ENCODE peak calls at places on chromosomes 1 and 21, in nine cellular contexts. T is HT-29; L is stimulated activated CD4-positive, alpha-beta T cell treated with anti-CD3 and anti-CD28 coated beads, Interleukin-12 subunit alpha, Interleukin-12 subunit beta, amount 100 ng/mL, for 4 hours; K is CD8-positive, alpha-beta T cell; Z is gastrocnemius medialis; X is stimulated activated CD8-positive, alpha-beta memory T cell treated with anti-CD3 and anti-CD28 coated beads, Interleukin-2, amount 100 ng/mL, for 48 hours; A is T-helper 2 cell; N is heart right ventricle; J is ELF-1. R is an unnamed sample.

GRCh38 chr1:203177471-203178039 is 1.9 kb upstream of the MYBPH start:
- DNase-seq in K (no peak), J (peak), X (no peak), A (no peak), Z (peak), L (no peak), T (no peak), N (no peak), R (no peak)

GRCh38 chr1:213186168-213186567 is 135.1 kb downstream of the RPS6KC1 start:
- DNase-seq in T (no peak), X (no peak), N (no peak), L (no peak), J (no peak), A (no peak), K (no peak), Z (no peak), R (no peak)

GRCh38 chr1:37691497-37692077 is 729 bp upstream of the CDCA8 start:
- DNase-seq in T (peak), N (peak), J (peak), X (no peak), Z (peak), A (no peak), L (no peak), K (no peak), R (peak)

GRCh38 chr1:87279966-87280535 is 48.6 kb upstream of the LMO4 start:
- DNase-seq in J (no peak), K (no peak), N (no peak), L (no peak), T (peak), Z (no peak), A (no peak), X (no peak), R (no peak)

GRCh38 chr1:40977721-40978120 is 1.8 kb upstream of the CTPS1 start:
- DNase-seq in N (no peak), A (no peak), J (peak), T (no peak), X (no peak), Z (no peak), L (no peak), K (no peak), R (no peak)

GRCh38 chr1:21734526-21734925 is 48.4 kb downstream of the USP48 start:
- DNase-seq in T (no peak), N (no peak), X (no peak), J (no peak), K (no peak), Z (no peak), L (no peak), A (no peak), R (no peak)

GRCh38 chr1:160639652-160640051 is 7.2 kb downstream of the SLAMF1 start:
- DNase-seq in K (no peak), J (no peak), A (no peak), N (no peak), L (no peak), T (peak), X (no peak), Z (no peak), R (no peak)

GRCh38 chr1:155183775-155184221 is 10.1 kb downstream of the TRIM46 start:
- DNase-seq in N (no peak), A (no peak), X (no peak), Z (no peak), T (no peak), L (no peak), K (no peak), J (no peak), R (no peak)

GRCh38 chr1:18119978-18120377 is 12.4 kb downstream of the IGSF21 start:
- DNase-seq in T (no peak), A (no peak), N (no peak), J (no peak), K (no peak), Z (no peak), L (no peak), X (no peak), R (no peak)

GRCh38 chr1:198075296-198075695 is 81.5 kb upstream of the NEK7 start:
- DNase-seq in T (no peak), L (no peak), X (no peak), A (no peak), N (no peak), J (no peak), K (no peak), Z (no peak), R (no peak)

GRCh38 chr1:60832372-60832771 is 250.0 kb upstream of the NFIA start:
- DNase-seq in J (no peak), L (no peak), Z (no peak), X (no peak), A (no peak), N (no peak), K (no peak), T (no peak), R (no peak)

GRCh38 chr1:175154595-175155472 is 37.7 kb downstream of the KIAA0040 start:
- DNase-seq in N (peak), X (peak), J (peak), T (peak), A (peak), L (peak), Z (peak), K (peak), R (peak)

GRCh38 chr1:235270625-235271024 is 57.4 kb downstream of the ARID4B start:
- DNase-seq in Z (no peak), J (no peak), N (no peak), A (no peak), L (no peak), X (no peak), T (no peak), K (no peak), R (no peak)

GRCh38 chr1:231855395-231855794 is 228.8 kb downstream of the DISC1 start:
- DNase-seq in T (no peak), A (no peak), J (no peak), N (no peak), X (no peak), L (no peak), Z (no peak), K (no peak), R (no peak)

GRCh38 chr1:98898901-98899300 is 105.8 kb downstream of the PLPPR5 start:
- DNase-seq in K (no peak), N (no peak), J (peak), L (no peak), Z (no peak), A (no peak), T (no peak), X (no peak), R (no peak)

GRCh38 chr1:31788825-31789256 is 24.7 kb upstream of the ADGRB2 start:
- DNase-seq in X (no peak), A (no peak), L (no peak), N (peak), T (peak), Z (no peak), J (no peak), K (no peak), R (no peak)

GRCh38 chr1:147625274-147625986 is 44.9 kb downstream of the ACP6 start:
- DNase-seq in A (no peak), L (no peak), N (no peak), X (no peak), T (no peak), K (no peak), Z (no peak), J (no peak), R (no peak)

GRCh38 chr1:243926803-243927245 is 76.8 kb upstream of the AKT3 start:
- DNase-seq in N (no peak), K (no peak), L (no peak), J (peak), Z (no peak), X (no peak), A (no peak), T (no peak), R (no peak)

GRCh38 chr1:202173993-202174392 is 13.6 kb upstream of the PTPN7 start:
- DNase-seq in L (no peak), N (no peak), X (no peak), A (no peak), J (no peak), Z (no peak), T (peak), K (no peak), R (no peak)

GRCh38 chr1:167501513-167502191 is 16.7 kb downstream of the CD247 start:
- DNase-seq in L (no peak), T (no peak), J (no peak), X (no peak), Z (no peak), A (peak), K (no peak), N (no peak), R (no peak)

GRCh38 chr1:8276173-8276914 is 41.6 kb upstream of the SLC45A1 start:
- DNase-seq in T (no peak), N (no peak), L (no peak), A (no peak), X (no peak), J (no peak), K (no peak), Z (no peak), R (no peak)

GRCh38 chr1:60903591-60903990 is 178.8 kb upstream of the NFIA start:
- DNase-seq in N (peak), X (no peak), L (no peak), J (peak), T (no peak), Z (peak), A (no peak), K (no peak), R (no peak)

GRCh38 chr1:165895451-165895871 is 68.0 kb downstream of the UCK2 start:
- DNase-seq in J (peak), X (no peak), Z (no peak), T (no peak), A (no peak), N (no peak), L (no peak), K (no peak), R (no peak)

GRCh38 chr1:41806472-41807155 is 112.1 kb downstream of the HIVEP3 start:
- DNase-seq in A (peak), K (no peak), Z (no peak), J (no peak), N (no peak), X (peak), L (peak), T (no peak), R (no peak)

GRCh38 chr21:42793774-42794173 is 85.6 kb downstream of the WDR4 start:
- DNase-seq in T (no peak), L (no peak), J (peak), Z (no peak), A (no peak), K (no peak), N (no peak), X (no peak), R (no peak)

R was measured in prostate gland.